ENCODE peak calls at places on chromosomes 7 and 10, in six cellular contexts. Q is kidney, W is right lobe of liver, E is spleen, F is tibial artery, C is hepatocyte. T is an unnamed sample.

GRCh38 chr7:112510032-112510742 is 29.4 kb downstream of the LSMEM1 start:
- DNase-seq in Q (no peak), W (no peak), E (no peak), F (no peak), C (no peak), T (no peak)

GRCh38 chr7:1124816-1125602 is 35.0 kb downstream of the ZFAND2A start:
- DNase-seq in Q (peak; percentile 83), W (peak; percentile 55), E (peak; percentile 67), F (no peak), C (no peak), T (peak; percentile 43)

GRCh38 chr10:126468467-126468866 is 80.2 kb upstream of the ADAM12 start:
- DNase-seq in Q (no peak), W (no peak), E (no peak), F (no peak), C (no peak), T (no peak)

GRCh38 chr10:105585753-105586152 is 944.7 kb downstream of the SORCS3 start:
- DNase-seq in Q (no peak), W (no peak), E (no peak), F (no peak), C (peak; percentile 5), T (no peak)

GRCh38 chr7:137986252-137987010 is 15.5 kb downstream of the CREB3L2 start:
- DNase-seq in Q (no peak), W (no peak), E (no peak), F (no peak), C (peak; percentile 64), T (no peak)

GRCh38 chr7:112416127-112416526 is 34.1 kb upstream of the IFRD1 start:
- DNase-seq in Q (no peak), W (no peak), E (no peak), F (no peak), C (no peak), T (no peak)

GRCh38 chr10:71547841-71548493 is 151.2 kb downstream of the CDH23 start:
- DNase-seq in Q (peak; percentile 91), W (no peak), E (no peak), F (peak; percentile 71), C (peak; percentile 66), T (peak; percentile 76)

GRCh38 chr7:136278057-136278456 is 300.9 kb upstream of the MTPN start:
- DNase-seq in Q (no peak), W (no peak), E (no peak), F (no peak), C (no peak), T (no peak)

GRCh38 chr10:72062341-72062740 is 26.0 kb downstream of the SPOCK2 start:
- DNase-seq in Q (no peak), W (no peak), E (peak; percentile 69), F (no peak), C (no peak), T (no peak)

GRCh38 chr10:15814565-15814964 is 45.7 kb downstream of the MINDY3 start:
- DNase-seq in Q (no peak), W (no peak), E (no peak), F (no peak), C (no peak), T (no peak)

GRCh38 chr10:126407831-126408230 is 19.6 kb upstream of the ADAM12 start:
- DNase-seq in Q (no peak), W (no peak), E (no peak), F (no peak), C (no peak), T (no peak)

GRCh38 chr10:103731609-103732270 is 123.6 kb downstream of the SH3PXD2A start:
- DNase-seq in Q (no peak), W (no peak), E (no peak), F (no peak), C (no peak), T (no peak)

DNA sequence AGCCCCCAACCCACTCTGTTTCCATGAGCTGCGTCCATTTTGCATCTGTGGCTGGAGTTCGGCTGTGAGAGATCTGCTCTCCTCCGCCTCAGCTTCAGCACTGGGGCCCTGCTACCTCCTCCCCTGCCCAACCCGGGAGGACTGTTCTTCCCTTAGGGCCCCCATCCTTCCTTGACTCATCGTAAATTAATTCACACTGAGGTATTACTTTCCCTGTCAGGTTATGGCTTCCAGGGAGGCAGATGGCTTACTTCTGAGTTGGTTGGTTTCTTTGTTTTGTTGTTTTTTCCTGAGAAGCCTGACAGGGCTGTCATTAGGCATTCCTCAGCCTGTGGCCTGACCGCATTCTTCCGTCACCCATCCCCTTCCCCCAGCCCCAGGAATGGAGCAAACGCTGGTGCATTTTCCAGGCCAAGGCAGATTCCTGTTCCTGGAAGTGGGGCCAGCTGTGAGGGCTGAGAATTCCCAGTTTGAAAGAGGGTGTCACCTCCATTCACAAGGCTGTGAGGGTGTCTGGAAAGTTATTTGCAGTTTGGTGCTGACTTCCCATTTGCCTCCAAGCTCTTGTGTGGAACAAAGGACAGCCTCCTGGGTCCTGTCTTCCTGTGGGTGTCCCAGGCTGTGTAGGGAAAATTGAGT is 11.6 kb downstream of the CPA5 start:
- DNase-seq in Q (peak; percentile 95), W (no peak), E (no peak), F (no peak), C (peak; percentile 84), T (no peak)
- H3K27ac ChIP-seq in Q (peak overlapping the region; percentile 82), W (peak overlapping the region; percentile 50), E (peak overlapping the region; percentile 62), F (peak overlapping the region; percentile 67), C (peak overlapping the region; percentile 97), T (peak overlapping the region; percentile 77)

DNA sequence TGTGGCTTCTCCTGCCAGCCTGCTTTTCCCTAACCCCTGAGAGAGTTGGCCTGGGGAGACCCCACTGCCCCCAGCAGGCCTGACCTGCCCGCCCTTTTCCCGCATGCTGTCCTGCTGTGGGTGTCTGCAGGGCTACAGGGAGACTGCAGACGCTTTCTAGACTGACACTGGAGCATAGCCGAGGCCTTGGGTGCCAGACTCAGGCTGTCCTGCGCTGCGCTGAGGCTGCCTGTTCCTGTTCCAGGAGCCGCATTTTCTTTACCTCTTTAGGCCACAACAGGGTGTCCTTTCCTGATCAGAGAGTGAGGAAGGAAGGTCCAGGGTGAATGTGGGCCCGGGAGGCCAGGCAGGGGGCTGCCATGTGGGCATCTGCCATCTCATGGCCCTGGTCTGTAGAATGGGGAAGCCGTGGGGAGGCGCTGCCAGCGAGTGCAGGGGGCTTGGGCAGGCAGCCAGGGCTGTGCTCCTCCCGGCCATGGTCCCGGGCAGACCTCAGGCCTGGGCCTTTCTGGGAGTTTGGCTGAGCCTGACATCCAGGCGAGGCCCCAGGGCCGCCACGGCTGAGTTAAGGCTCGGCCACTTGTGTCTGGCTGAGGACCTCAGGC is 3.6 kb downstream of the PWWP2B start:
- DNase-seq in Q (peak; percentile 73), W (peak; percentile 57), E (peak; percentile 86), F (no peak), C (no peak), T (peak; percentile 58)
- H3K4me1 ChIP-seq in Q (peaks cover 6% of the 10 kb centered on the region), W (peaks cover 7% of the 10 kb centered on the region), E (peaks cover 88% of the 10 kb centered on the region), F (no peaks in the 10 kb centered on the region), C (peaks cover 37% of the 10 kb centered on the region), T (peaks cover 56% of the 10 kb centered on the region)

GRCh38 chr10:11108356-11108755 is 90.7 kb downstream of the CELF2 start:
- DNase-seq in Q (no peak), W (no peak), E (no peak), F (no peak), C (no peak), T (no peak)

GRCh38 chr10:11112718-11113117 is 95.0 kb downstream of the CELF2 start:
- DNase-seq in Q (no peak), W (no peak), E (no peak), F (no peak), C (no peak), T (no peak)

GRCh38 chr10:11109590-11109989 is 91.9 kb downstream of the CELF2 start:
- DNase-seq in Q (no peak), W (no peak), E (no peak), F (no peak), C (no peak), T (no peak)

GRCh38 chr10:11107953-11108352 is 90.3 kb downstream of the CELF2 start:
- DNase-seq in Q (no peak), W (no peak), E (no peak), F (no peak), C (no peak), T (no peak)

GRCh38 chr10:11110499-11110898 is 92.8 kb downstream of the CELF2 start:
- DNase-seq in Q (no peak), W (no peak), E (no peak), F (no peak), C (no peak), T (no peak)
- H3K4me3 ChIP-seq in Q (no peak overlapping the region), W (no peak overlapping the region), E (no peak overlapping the region), F (no peak overlapping the region), C (no peak overlapping the region), T (no peak overlapping the region)

GRCh38 chr10:35420044-35420443 is 83.7 kb downstream of the CCNY start:
- DNase-seq in Q (no peak), W (no peak), E (no peak), F (no peak), C (no peak), T (no peak)
- H3K27ac ChIP-seq in Q (no peak overlapping the region), W (no peak overlapping the region), E (no peak overlapping the region), F (peak overlapping the region; percentile 85), C (no peak overlapping the region), T (no peak overlapping the region)

GRCh38 chr10:121527690-121528089 is 70.6 kb downstream of the FGFR2 start:
- DNase-seq in Q (peak; percentile 73), W (no peak), E (no peak), F (no peak), C (peak; percentile 85), T (peak; percentile 62)
- H3K4me1 ChIP-seq in Q (peaks cover 42% of the 10 kb centered on the region), W (peaks cover 20% of the 10 kb centered on the region), E (no peaks in the 10 kb centered on the region), F (no peaks in the 10 kb centered on the region), C (peaks cover 57% of the 10 kb centered on the region), T (peaks cover 6% of the 10 kb centered on the region)

DNA sequence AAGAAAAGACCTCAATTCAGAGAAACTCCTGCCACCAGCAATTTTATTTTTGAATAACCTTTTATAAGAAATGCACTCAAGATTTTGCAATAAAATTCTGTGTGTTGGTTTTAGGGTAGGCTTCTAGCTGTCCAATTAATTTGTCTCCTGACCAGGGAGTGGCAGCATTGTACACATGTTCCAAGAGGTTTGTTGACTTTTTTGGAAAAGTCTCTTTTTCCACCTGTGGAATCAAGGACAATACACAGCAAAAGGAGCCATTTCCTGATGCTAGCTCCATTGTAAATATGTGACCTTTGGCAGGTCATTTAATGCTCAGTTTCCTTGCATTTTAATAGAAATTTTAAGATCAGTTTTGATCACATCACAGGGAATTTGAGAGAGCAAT is 1.8 kb downstream of the GIMAP5 start:
- DNase-seq in Q (no peak), W (no peak), E (no peak), F (no peak), C (no peak), T (no peak)
- H3K4me3 ChIP-seq in Q (peak overlapping the region; percentile 85), W (peak overlapping the region; percentile 37), E (peak overlapping the region; percentile 63), F (peak overlapping the region; percentile 36), C (no peak overlapping the region), T (peak overlapping the region; percentile 68)

GRCh38 chr7:44615793-44616192 is 9.4 kb downstream of the OGDH start:
- DNase-seq in Q (no peak), W (no peak), E (no peak), F (no peak), C (no peak), T (no peak)
- H3K27ac ChIP-seq in Q (no peak overlapping the region), W (no peak overlapping the region), E (peak overlapping the region; percentile 69), F (no peak overlapping the region), C (peak overlapping the region; percentile 94), T (peak overlapping the region; percentile 54)

GRCh38 chr10:80466724-80467326 is 12.7 kb downstream of the TSPAN14 start:
- DNase-seq in Q (no peak), W (no peak), E (no peak), F (no peak), C (no peak), T (no peak)
- H3K4me1 ChIP-seq in Q (peaks cover 69% of the 10 kb centered on the region), W (peaks cover 76% of the 10 kb centered on the region), E (peaks cover 100% of the 10 kb centered on the region), F (no peaks in the 10 kb centered on the region), C (peaks cover 73% of the 10 kb centered on the region), T (peaks cover 100% of the 10 kb centered on the region)

GRCh38 chr7:124929467-124930172 is at the start of gene POT1:
- DNase-seq in Q (peak; percentile 99), W (peak; percentile 99), E (peak; percentile 99), F (peak; percentile 100), C (peak; percentile 99), T (peak; percentile 99)
- H3K4me3 ChIP-seq in Q (peak within 1 kb of the TSS; percentile 100), W (peak within 1 kb of the TSS; percentile 44), E (peak within 1 kb of the TSS; percentile 37), F (peak within 1 kb of the TSS; percentile 69), C (peak within 1 kb of the TSS; percentile 80), T (peak within 1 kb of the TSS; percentile 71)

T was measured in lower lobe of right lung.